ENCODE peak calls at places on chromosomes 7 and 10, in four cellular contexts. One of them, this sample, is unnamed.

GRCh38 chr10:97138174-97138573 is 47.6 kb downstream of the SLIT1 start:
- DNase-seq in testis: no peak
- DNase-seq in right lobe of liver: peak; percentile 55
- DNase-seq in heart left ventricle: no peak
- DNase-seq in this sample: no peak

GRCh38 chr7:1970895-1971294 is 261.9 kb downstream of the MAD1L1 start:
- DNase-seq in testis: no peak
- DNase-seq in right lobe of liver: peak; percentile 5
- DNase-seq in heart left ventricle: no peak
- DNase-seq in this sample: no peak

GRCh38 chr10:62048919-62049636 is 147.6 kb downstream of the ARID5B start:
- DNase-seq in testis: peak; percentile 96
- DNase-seq in right lobe of liver: peak; percentile 87
- DNase-seq in heart left ventricle: peak; percentile 89
- DNase-seq in this sample: peak; percentile 98

GRCh38 chr7:148291799-148292198 is 298.8 kb upstream of the C7orf33 start:
- DNase-seq in testis: no peak
- DNase-seq in right lobe of liver: no peak
- DNase-seq in heart left ventricle: no peak
- DNase-seq in this sample: no peak

GRCh38 chr10:28505359-28505959 is 27.5 kb upstream of the WAC start:
- DNase-seq in testis: no peak
- DNase-seq in right lobe of liver: no peak
- DNase-seq in heart left ventricle: no peak
- DNase-seq in this sample: no peak

GRCh38 chr7:47792521-47793121 is 155.6 kb downstream of the PKD1L1 start:
- DNase-seq in testis: no peak
- DNase-seq in right lobe of liver: no peak
- DNase-seq in heart left ventricle: no peak
- DNase-seq in this sample: no peak

GRCh38 chr7:42745357-42746022 is 166.4 kb downstream of the C7orf25 start:
- DNase-seq in testis: peak; percentile 73
- DNase-seq in right lobe of liver: no peak
- DNase-seq in heart left ventricle: peak; percentile 25
- DNase-seq in this sample: no peak

GRCh38 chr7:158345731-158346130 is 241.9 kb downstream of the PTPRN2 start:
- DNase-seq in testis: peak; percentile 7
- DNase-seq in right lobe of liver: no peak
- DNase-seq in heart left ventricle: no peak
- DNase-seq in this sample: no peak

GRCh38 chr7:78221961-78222751 is 423.6 kb downstream of the PHTF2 start:
- DNase-seq in testis: no peak
- DNase-seq in right lobe of liver: no peak
- DNase-seq in heart left ventricle: no peak
- DNase-seq in this sample: no peak

GRCh38 chr7:4028221-4028620 is 653.9 kb upstream of the FOXK1 start:
- DNase-seq in testis: no peak
- DNase-seq in right lobe of liver: no peak
- DNase-seq in heart left ventricle: no peak
- DNase-seq in this sample: peak; percentile 22

GRCh38 chr10:48658889-48659269 is 25.8 kb upstream of the WDFY4 start:
- DNase-seq in testis: no peak
- DNase-seq in right lobe of liver: no peak
- DNase-seq in heart left ventricle: no peak
- DNase-seq in this sample: no peak

GRCh38 chr7:50149364-50149763 is 56.3 kb upstream of the ZPBP start:
- DNase-seq in testis: no peak
- DNase-seq in right lobe of liver: no peak
- DNase-seq in heart left ventricle: no peak
- DNase-seq in this sample: no peak

GRCh38 chr7:158120751-158121150 is 466.9 kb downstream of the PTPRN2 start:
- DNase-seq in testis: peak; percentile 66
- DNase-seq in right lobe of liver: no peak
- DNase-seq in heart left ventricle: no peak
- DNase-seq in this sample: no peak

GRCh38 chr10:1128649-1129048 is 72.5 kb downstream of the WDR37 start:
- DNase-seq in testis: no peak
- DNase-seq in right lobe of liver: no peak
- DNase-seq in heart left ventricle: peak; percentile 4
- DNase-seq in this sample: peak; percentile 37

GRCh38 chr10:2120781-2121180 is 383.5 kb upstream of the ADARB2 start:
- DNase-seq in testis: no peak
- DNase-seq in right lobe of liver: no peak
- DNase-seq in heart left ventricle: no peak
- DNase-seq in this sample: no peak

GRCh38 chr7:138872576-138872975 is 74.6 kb upstream of the ATP6V0A4 start:
- DNase-seq in testis: no peak
- DNase-seq in right lobe of liver: no peak
- DNase-seq in heart left ventricle: no peak
- DNase-seq in this sample: no peak

GRCh38 chr10:59346321-59346720 is 16.0 kb downstream of the FAM13C start:
- DNase-seq in testis: no peak
- DNase-seq in right lobe of liver: no peak
- DNase-seq in heart left ventricle: no peak
- DNase-seq in this sample: no peak

GRCh38 chr10:23155166-23155565 is 36.9 kb upstream of the PTF1A start:
- DNase-seq in testis: no peak
- DNase-seq in right lobe of liver: no peak
- DNase-seq in heart left ventricle: no peak
- DNase-seq in this sample: no peak

GRCh38 chr10:95508730-95509129 is 52.4 kb downstream of the SORBS1 start:
- DNase-seq in testis: peak; percentile 18
- DNase-seq in right lobe of liver: no peak
- DNase-seq in heart left ventricle: peak; percentile 39
- DNase-seq in this sample: no peak

GRCh38 chr10:48378675-48379074 is 72.2 kb downstream of the MAPK8 start:
- DNase-seq in testis: no peak
- DNase-seq in right lobe of liver: no peak
- DNase-seq in heart left ventricle: no peak
- DNase-seq in this sample: no peak

GRCh38 chr7:22193361-22194016 is 163.5 kb downstream of the RAPGEF5 start:
- DNase-seq in testis: peak; percentile 46
- DNase-seq in right lobe of liver: no peak
- DNase-seq in heart left ventricle: peak; percentile 16
- DNase-seq in this sample: no peak

GRCh38 chr10:68301790-68302502 is 29.9 kb upstream of the HNRNPH3 start:
- DNase-seq in testis: no peak
- DNase-seq in right lobe of liver: no peak
- DNase-seq in heart left ventricle: no peak
- DNase-seq in this sample: no peak

GRCh38 chr7:37427276-37427940 is 21.3 kb downstream of the ELMO1 start:
- DNase-seq in testis: no peak
- DNase-seq in right lobe of liver: no peak
- DNase-seq in heart left ventricle: no peak
- DNase-seq in this sample: no peak

GRCh38 chr7:12257582-12257981 is 46.5 kb downstream of the TMEM106B start:
- DNase-seq in testis: no peak
- DNase-seq in right lobe of liver: no peak
- DNase-seq in heart left ventricle: no peak
- DNase-seq in this sample: no peak

GRCh38 chr7:32212321-32212720 is 142.1 kb upstream of the PDE1C start:
- DNase-seq in testis: no peak
- DNase-seq in right lobe of liver: no peak
- DNase-seq in heart left ventricle: no peak
- DNase-seq in this sample: peak; percentile 70

GRCh38 chr10:12489357-12489756 is 140.0 kb downstream of the CAMK1D start:
- DNase-seq in testis: no peak
- DNase-seq in right lobe of liver: no peak
- DNase-seq in heart left ventricle: no peak
- DNase-seq in this sample: no peak

GRCh38 chr10:9175200-9175599 is 1120.7 kb downstream of the GATA3 start:
- DNase-seq in testis: no peak
- DNase-seq in right lobe of liver: no peak
- DNase-seq in heart left ventricle: no peak
- DNase-seq in this sample: no peak

GRCh38 chr10:81730901-81731300 is 144.1 kb upstream of the NRG3 start:
- DNase-seq in testis: no peak
- DNase-seq in right lobe of liver: no peak
- DNase-seq in heart left ventricle: no peak
- DNase-seq in this sample: no peak

GRCh38 chr10:92678196-92678595 is 11.6 kb upstream of the HHEX start:
- DNase-seq in testis: no peak
- DNase-seq in right lobe of liver: no peak
- DNase-seq in heart left ventricle: no peak
- DNase-seq in this sample: no peak

GRCh38 chr10:62582098-62582705 is 208.0 kb downstream of the ZNF365 start:
- DNase-seq in testis: no peak
- DNase-seq in right lobe of liver: no peak
- DNase-seq in heart left ventricle: no peak
- DNase-seq in this sample: no peak

GRCh38 chr7:81887098-81887497 is 117.3 kb upstream of the HGF start:
- DNase-seq in testis: no peak
- DNase-seq in right lobe of liver: no peak
- DNase-seq in heart left ventricle: no peak
- DNase-seq in this sample: no peak

GRCh38 chr10:59588791-59589190 is 120.9 kb downstream of the SLC16A9 start:
- DNase-seq in testis: no peak
- DNase-seq in right lobe of liver: no peak
- DNase-seq in heart left ventricle: no peak
- DNase-seq in this sample: no peak

GRCh38 chr10:31721166-31721565 is 207.5 kb downstream of the ARHGAP12 start:
- DNase-seq in testis: no peak
- DNase-seq in right lobe of liver: no peak
- DNase-seq in heart left ventricle: no peak
- DNase-seq in this sample: no peak

GRCh38 chr7:116834815-116835533 is 27.4 kb upstream of the CAPZA2 start:
- DNase-seq in testis: peak; percentile 20
- DNase-seq in right lobe of liver: peak; percentile 51
- DNase-seq in heart left ventricle: peak; percentile 20
- DNase-seq in this sample: no peak

GRCh38 chr7:107874605-107875446 is 16.2 kb upstream of the DLD start:
- DNase-seq in testis: peak; percentile 68
- DNase-seq in right lobe of liver: no peak
- DNase-seq in heart left ventricle: peak; percentile 27
- DNase-seq in this sample: no peak

GRCh38 chr10:109992485-109992884 is 15.3 kb upstream of the ADD3 start:
- DNase-seq in testis: no peak
- DNase-seq in right lobe of liver: no peak
- DNase-seq in heart left ventricle: no peak
- DNase-seq in this sample: no peak
- H3K27ac ChIP-seq in testis: peak overlapping the region; percentile 54
- H3K27ac ChIP-seq in right lobe of liver: no peak overlapping the region
- H3K27ac ChIP-seq in heart left ventricle: peak overlapping the region; percentile 25
- H3K27ac ChIP-seq in this sample: no peak overlapping the region

GRCh38 chr10:119208553-119208940 is 1.2 kb downstream of the GRK5 start:
- DNase-seq in testis: no peak
- DNase-seq in right lobe of liver: no peak
- DNase-seq in heart left ventricle: no peak
- DNase-seq in this sample: no peak

GRCh38 chr10:119206603-119207366 is 586 bp upstream of the GRK5 start:
- DNase-seq in testis: peak; percentile 73
- DNase-seq in right lobe of liver: peak; percentile 76
- DNase-seq in heart left ventricle: peak; percentile 76
- DNase-seq in this sample: no peak

GRCh38 chr10:119207713-119208552 is 562 bp downstream of the GRK5 start:
- DNase-seq in testis: peak; percentile 53
- DNase-seq in right lobe of liver: peak; percentile 52
- DNase-seq in heart left ventricle: peak; percentile 73
- DNase-seq in this sample: peak; percentile 92

GRCh38 chr10:119207367-119207668 is at the start of gene GRK5:
- DNase-seq in testis: peak; percentile 94
- DNase-seq in right lobe of liver: peak; percentile 97
- DNase-seq in heart left ventricle: peak; percentile 97
- DNase-seq in this sample: peak; percentile 96

DNA sequence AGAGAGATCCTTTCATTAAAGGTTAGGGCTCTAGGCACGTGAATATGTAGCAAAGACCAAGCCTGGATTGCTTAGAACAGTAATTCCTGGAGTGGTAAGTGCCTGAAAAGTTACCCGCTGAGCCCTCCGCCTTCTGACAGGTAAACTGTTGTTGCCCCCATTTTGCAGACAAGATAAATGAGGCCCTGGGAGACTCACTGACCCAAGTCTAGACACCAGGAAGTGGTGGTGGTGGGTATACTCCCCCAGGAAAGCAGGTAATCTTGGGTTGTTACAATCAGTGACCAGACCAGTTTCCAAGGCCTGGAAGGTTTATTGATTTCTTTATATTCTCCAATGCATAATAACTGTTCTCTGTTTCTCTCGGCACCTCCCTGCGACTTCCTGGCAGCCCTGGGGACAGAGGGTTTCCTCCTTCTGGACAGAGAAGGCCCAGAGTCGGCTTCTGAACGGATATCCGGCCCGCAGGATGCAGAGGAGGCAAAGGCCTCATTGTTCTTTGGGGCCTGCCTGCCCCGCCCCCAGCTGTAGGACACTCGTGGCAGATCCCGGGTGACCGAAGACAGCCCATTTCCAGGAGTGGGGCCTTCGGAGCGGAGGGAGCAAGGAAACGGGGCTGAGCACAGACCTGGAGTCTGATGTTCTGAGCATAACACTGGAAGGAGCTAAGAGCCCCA is 1.3 kb upstream of the GRK5 start:
- DNase-seq in testis: peak; percentile 68
- DNase-seq in right lobe of liver: peak; percentile 79
- DNase-seq in heart left ventricle: peak; percentile 88
- DNase-seq in this sample: no peak
- TF ChIP-seq POLR2A in testis: no peak
- TF ChIP-seq POLR2A in right lobe of liver: no peak
- TF ChIP-seq POLR2A in heart left ventricle: no peak
- TF ChIP-seq POLR2A in this sample: no peak

GRCh38 chr7:45912972-45913371 is 8.1 kb downstream of the IGFBP3 start:
- DNase-seq in testis: no peak
- DNase-seq in right lobe of liver: no peak
- DNase-seq in heart left ventricle: no peak
- DNase-seq in this sample: no peak

GRCh38 chr7:45910855-45911254 is 10.2 kb downstream of the IGFBP3 start:
- DNase-seq in testis: no peak
- DNase-seq in right lobe of liver: no peak
- DNase-seq in heart left ventricle: no peak
- DNase-seq in this sample: no peak

GRCh38 chr7:45909576-45909975 is 11.5 kb downstream of the IGFBP3 start:
- DNase-seq in testis: no peak
- DNase-seq in right lobe of liver: no peak
- DNase-seq in heart left ventricle: no peak
- DNase-seq in this sample: no peak

GRCh38 chr7:45915606-45916005 is 5.5 kb downstream of the IGFBP3 start:
- DNase-seq in testis: no peak
- DNase-seq in right lobe of liver: no peak
- DNase-seq in heart left ventricle: no peak
- DNase-seq in this sample: no peak

DNA sequence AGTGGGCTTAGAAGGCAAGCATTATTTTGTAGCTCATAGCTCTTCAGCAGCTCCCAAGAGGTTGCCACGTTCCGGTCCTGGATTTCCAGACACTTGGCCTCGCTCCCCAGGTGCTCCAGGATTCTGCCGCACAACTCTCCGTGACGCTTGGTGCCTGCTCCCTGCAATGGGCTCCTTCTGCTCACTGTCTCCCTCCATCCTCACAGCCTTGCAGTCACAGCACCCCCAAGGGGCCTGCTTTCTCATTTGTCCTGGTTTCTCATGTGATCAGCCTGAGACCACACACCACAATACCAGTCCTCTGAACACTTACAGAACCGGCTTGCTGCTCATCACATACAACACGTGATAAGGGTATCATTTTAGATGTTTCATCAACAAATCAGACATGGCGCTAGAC is 9.8 kb downstream of the IGFBP3 start:
- DNase-seq in testis: no peak
- DNase-seq in right lobe of liver: no peak
- DNase-seq in heart left ventricle: no peak
- DNase-seq in this sample: no peak
- H3K27ac ChIP-seq in testis: no peak overlapping the region
- H3K27ac ChIP-seq in right lobe of liver: no peak overlapping the region
- H3K27ac ChIP-seq in heart left ventricle: no peak overlapping the region
- H3K27ac ChIP-seq in this sample: no peak overlapping the region

GRCh38 chr10:21526184-21526951 is 886 bp upstream of the SKIDA1 start:
- DNase-seq in testis: peak; percentile 92
- DNase-seq in right lobe of liver: peak; percentile 79
- DNase-seq in heart left ventricle: peak; percentile 89
- DNase-seq in this sample: no peak
- TF ChIP-seq POLR2A in testis: no peak
- TF ChIP-seq POLR2A in right lobe of liver: peak; percentile 31
- TF ChIP-seq POLR2A in heart left ventricle: peak; percentile 20
- TF ChIP-seq POLR2A in this sample: no peak

This sample was measured in vagina.